ENCODE peak calls at places on chromosomes 3 and 15, in nine cellular contexts. A is heart right ventricle, K is GM06990, U is adrenal gland, N is fibroblast of lung, Q is Peyer's patch, B is tibial artery, G is Panc1, P is esophagus muscularis mucosa. W is an unnamed sample.

GRCh38 chr15:78993931-78994530 is 49.2 kb upstream of the CTSH start:
- DNase-seq in Q (no peak), B (no peak), K (no peak), A (no peak), P (no peak), N (no peak), U (no peak), G (no peak), W (no peak)

GRCh38 chr3:119508172-119508845 is 10.0 kb downstream of the TIMMDC1 start:
- DNase-seq in P (no peak), N (no peak), Q (no peak), A (no peak), B (no peak), K (no peak), G (no peak), U (no peak), W (no peak)

GRCh38 chr3:42839616-42840015 is 30.4 kb downstream of the ACKR2 start:
- DNase-seq in B (peak; percentile 47), U (peak; percentile 66), K (peak; percentile 25), P (peak; percentile 91), Q (peak; percentile 63), G (peak; percentile 58), A (no peak), N (peak; percentile 78), W (peak; percentile 78)

GRCh38 chr3:190546881-190547510 is 33.1 kb downstream of the IL1RAP start:
- DNase-seq in P (no peak), G (no peak), A (no peak), N (no peak), K (no peak), B (no peak), Q (no peak), U (no peak), W (no peak)

GRCh38 chr3:38111201-38111600 is 25.7 kb downstream of the ACAA1 start:
- DNase-seq in U (no peak), Q (no peak), G (no peak), A (no peak), K (no peak), N (no peak), P (no peak), B (peak; percentile 14), W (no peak)

GRCh38 chr3:124584552-124585391 is 145.5 kb upstream of the UMPS start:
- DNase-seq in Q (peak; percentile 89), K (no peak), N (peak; percentile 30), A (peak; percentile 85), U (peak; percentile 88), G (no peak), P (no peak), B (peak; percentile 67), W (peak; percentile 28)

GRCh38 chr3:128517648-128518047 is 24.6 kb upstream of the GATA2 start:
- DNase-seq in A (no peak), K (no peak), P (peak; percentile 62), Q (no peak), B (no peak), N (no peak), U (no peak), G (no peak), W (no peak)

GRCh38 chr3:178714971-178715832 is 179.0 kb downstream of the KCNMB2 start:
- DNase-seq in P (no peak), K (no peak), B (no peak), G (no peak), U (no peak), N (peak; percentile 67), A (no peak), Q (no peak), W (no peak)

GRCh38 chr15:96064351-96064756 is 266.1 kb upstream of the NR2F2 start:
- DNase-seq in N (peak; percentile 76), K (no peak), U (no peak), G (no peak), P (peak; percentile 87), Q (no peak), B (no peak), A (no peak), W (peak; percentile 58)

GRCh38 chr15:63560741-63561448 is 36.3 kb upstream of the FBXL22 start:
- DNase-seq in A (no peak), N (no peak), Q (no peak), B (no peak), G (no peak), U (no peak), K (peak; percentile 46), P (no peak), W (peak; percentile 31)

GRCh38 chr3:173745952-173746682 is 348.6 kb downstream of the NLGN1 start:
- DNase-seq in B (no peak), Q (no peak), K (no peak), U (no peak), P (no peak), A (no peak), G (no peak), N (peak; percentile 21), W (peak; percentile 76)

GRCh38 chr15:99343836-99344551 is 92.7 kb downstream of the LRRC28 start:
- DNase-seq in U (no peak), Q (peak; percentile 56), G (no peak), P (no peak), N (no peak), K (peak; percentile 15), A (peak; percentile 48), B (no peak), W (no peak)

GRCh38 chr15:44535509-44536297 is 1.2 kb upstream of the EIF3J start:
- DNase-seq in Q (peak; percentile 55), N (no peak), U (no peak), A (no peak), G (no peak), P (no peak), B (no peak), K (peak; percentile 11), W (no peak)

GRCh38 chr3:59829527-59829926 is 779.7 kb upstream of the CFAP20DC start:
- DNase-seq in P (no peak), B (no peak), Q (no peak), N (no peak), U (no peak), A (no peak), K (no peak), G (no peak), W (no peak)

GRCh38 chr3:155737844-155738460 is 6.9 kb downstream of the PLCH1 start:
- DNase-seq in G (no peak), P (no peak), Q (peak; percentile 79), N (no peak), B (no peak), K (no peak), A (no peak), U (no peak), W (no peak)

GRCh38 chr3:177357352-177358084 is 160.2 kb upstream of the TBL1XR1 start:
- DNase-seq in B (peak; percentile 40), A (no peak), P (no peak), K (no peak), G (peak; percentile 45), N (peak; percentile 79), Q (peak; percentile 78), U (peak; percentile 80), W (peak; percentile 90)
- TF ChIP-seq CTCF in B (no peak), A (no peak), P (no peak), K (no peak), G (no peak), N (no peak), Q (no peak), U (peak; percentile 44), W (no peak)

GRCh38 chr3:20043398-20043797 is 3.2 kb downstream of the KAT2B start:
- DNase-seq in Q (peak; percentile 95), K (no peak), P (peak; percentile 96), N (peak; percentile 61), G (no peak), U (peak; percentile 93), B (peak; percentile 89), A (peak; percentile 83), W (peak; percentile 49)

GRCh38 chr3:20041197-20041780 is 1.0 kb downstream of the KAT2B start:
- DNase-seq in N (peak; percentile 75), B (peak; percentile 94), Q (peak; percentile 95), P (no peak), K (peak; percentile 81), U (peak; percentile 93), A (peak; percentile 92), G (no peak), W (peak; percentile 68)

GRCh38 chr3:20042331-20042730 is 2.1 kb downstream of the KAT2B start:
- DNase-seq in Q (no peak), P (no peak), A (no peak), K (no peak), B (no peak), N (no peak), G (no peak), U (no peak), W (no peak)

GRCh38 chr3:20046556-20046955 is 6.3 kb downstream of the KAT2B start:
- DNase-seq in Q (no peak), B (no peak), P (no peak), G (no peak), N (no peak), K (no peak), A (no peak), U (no peak), W (no peak)

GRCh38 chr3:20043825-20044224 is 3.6 kb downstream of the KAT2B start:
- DNase-seq in U (no peak), P (no peak), N (no peak), Q (no peak), K (no peak), B (no peak), G (no peak), A (no peak), W (no peak)
- H3K4me3 ChIP-seq in U (no peak overlapping the region), P (peak overlapping the region; percentile 30), N (no peak overlapping the region), Q (no peak overlapping the region), K (no peak overlapping the region), B (peak overlapping the region; percentile 39), G (no peak overlapping the region), A (peak overlapping the region; percentile 2), W (no peak overlapping the region)

DNA sequence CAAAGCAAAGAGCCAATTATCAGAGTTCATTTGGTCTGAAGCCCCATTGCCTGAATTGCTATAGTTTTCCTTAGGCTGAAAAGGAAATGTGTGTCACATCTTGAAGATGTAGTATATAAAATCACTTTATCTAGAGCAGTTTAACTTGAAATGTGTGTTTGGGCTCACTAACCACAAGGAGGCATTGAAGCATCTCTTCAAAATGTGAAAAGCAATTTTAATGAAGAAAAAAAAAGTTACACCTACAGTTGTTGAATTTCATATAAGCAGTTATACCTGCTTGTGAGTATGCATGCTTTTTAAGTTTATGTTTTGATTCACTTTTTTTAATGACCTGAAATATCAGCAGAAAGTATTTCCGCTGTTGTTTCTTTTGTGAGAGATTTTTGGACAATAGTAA is 129.3 kb downstream of the IQCH start:
- DNase-seq in N (peak; percentile 40), Q (no peak), K (no peak), P (no peak), G (no peak), U (no peak), A (no peak), B (no peak), W (peak; percentile 14)
- TF ChIP-seq CTCF in N (peak; percentile 17), Q (no peak), K (no peak), P (no peak), G (peak; percentile 33), U (no peak), A (no peak), B (no peak), W (peak; percentile 16)

GRCh38 chr15:89399070-89399389 is 64.4 kb upstream of the POLG start:
- DNase-seq in K (no peak), N (no peak), Q (no peak), P (no peak), A (no peak), B (no peak), U (no peak), G (no peak), W (no peak)
- H3K4me3 ChIP-seq in K (peak overlapping the region; percentile 70), N (no peak overlapping the region), Q (peak overlapping the region; percentile 49), P (peak overlapping the region; percentile 58), A (peak overlapping the region; percentile 30), B (peak overlapping the region; percentile 31), U (no peak overlapping the region), G (peak overlapping the region; percentile 50), W (no peak overlapping the region)

GRCh38 chr15:64690578-64691296 is 84.7 kb downstream of the RBPMS2 start:
- DNase-seq in U (no peak), Q (no peak), G (no peak), B (no peak), K (no peak), N (no peak), P (no peak), A (no peak), W (no peak)
- TF ChIP-seq CTCF in U (no peak), Q (peak; percentile 31), G (peak; percentile 30), B (peak; percentile 12), K (no peak), N (no peak), P (no peak), A (peak; percentile 9), W (no peak)